ENCODE peak calls at places on chromosomes 7 and 10, in ten cellular contexts. H, L, K, S, W, C, Z, M, F and E are unnamed samples. For H3K36me3, the result is how much of the 10 kb centered on the place peaks cover.

GRCh38 chr10:72234560-72235095 is 18.6 kb upstream of the ASCC1 start:
- DNase-seq in H (no peak), L (no peak), K (no peak), S (no peak), W (no peak), C (no peak), Z (peak), M (no peak), F (no peak), E (no peak)

GRCh38 chr10:43114743-43115611 is 23.3 kb upstream of the CSGALNACT2 start:
- DNase-seq in H (no peak), L (no peak), K (no peak), S (no peak), W (no peak), C (no peak), Z (no peak), M (no peak), F (no peak), E (no peak)

GRCh38 chr7:155646669-155647068 is 2.2 kb downstream of the RBM33 start:
- DNase-seq in H (no peak), L (no peak), K (no peak), S (no peak), W (no peak), C (no peak), Z (no peak), M (no peak), F (no peak), E (no peak)

GRCh38 chr10:76665029-76665428 is 972.6 kb downstream of the KCNMA1 start:
- DNase-seq in H (no peak), L (no peak), K (no peak), S (no peak), W (no peak), C (no peak), Z (no peak), M (no peak), F (no peak), E (no peak)

GRCh38 chr7:115980175-115980574 is 50.4 kb downstream of the TFEC start:
- DNase-seq in H (no peak), L (no peak), K (no peak), S (no peak), W (no peak), C (no peak), Z (no peak), M (no peak), F (no peak), E (no peak)

GRCh38 chr10:64896582-64896981 is 1375.4 kb downstream of the REEP3 start:
- DNase-seq in H (no peak), L (no peak), K (no peak), S (no peak), W (no peak), C (no peak), Z (no peak), M (no peak), F (no peak), E (no peak)

GRCh38 chr10:45460235-45460878 is 86.3 kb downstream of the ALOX5 start:
- DNase-seq in H (no peak), L (no peak), K (no peak), S (no peak), W (no peak), C (no peak), Z (no peak), M (no peak), F (no peak), E (no peak)

GRCh38 chr10:104099274-104099673 is 13.6 kb upstream of the COL17A1 start:
- DNase-seq in H (no peak), L (no peak), K (no peak), S (peak), W (peak), C (no peak), Z (no peak), M (no peak), F (no peak), E (no peak)

GRCh38 chr7:132083126-132084123 is 492.8 kb downstream of the PLXNA4 start:
- DNase-seq in H (no peak), L (no peak), K (no peak), S (no peak), W (no peak), C (no peak), Z (no peak), M (no peak), F (no peak), E (no peak)

GRCh38 chr10:24456319-24456718 is 247.4 kb downstream of the KIAA1217 start:
- DNase-seq in H (no peak), L (no peak), K (no peak), S (no peak), W (peak), C (no peak), Z (no peak), M (no peak), F (no peak), E (no peak)

GRCh38 chr10:22906767-22907166 is 21.1 kb upstream of the ARMC3 start:
- DNase-seq in H (no peak), L (no peak), K (no peak), S (no peak), W (no peak), C (no peak), Z (no peak), M (no peak), F (no peak), E (no peak)

GRCh38 chr10:86579883-86580548 is 58.4 kb upstream of the WAPL start:
- DNase-seq in H (no peak), L (no peak), K (no peak), S (no peak), W (no peak), C (no peak), Z (no peak), M (no peak), F (no peak), E (no peak)

GRCh38 chr7:39333701-39334100 is 232.5 kb upstream of the YAE1 start:
- DNase-seq in H (no peak), L (no peak), K (no peak), S (no peak), W (no peak), C (no peak), Z (no peak), M (no peak), F (no peak), E (no peak)

GRCh38 chr7:24653316-24654085 is 80.2 kb downstream of the PALS2 start:
- DNase-seq in H (no peak), L (no peak), K (no peak), S (peak), W (no peak), C (no peak), Z (no peak), M (no peak), F (no peak), E (no peak)

GRCh38 chr7:66631471-66631870 is 2.8 kb downstream of the KCTD7 start:
- DNase-seq in H (no peak), L (no peak), K (no peak), S (no peak), W (no peak), C (no peak), Z (no peak), M (no peak), F (no peak), E (no peak)

GRCh38 chr10:69757553-69758309 is 44.0 kb upstream of the COL13A1 start:
- DNase-seq in H (peak), L (no peak), K (no peak), S (peak), W (peak), C (no peak), Z (peak), M (peak), F (no peak), E (no peak)

GRCh38 chr10:17923728-17924127 is 28.0 kb upstream of the SLC39A12 start:
- DNase-seq in H (no peak), L (no peak), K (no peak), S (no peak), W (peak), C (no peak), Z (no peak), M (no peak), F (no peak), E (no peak)

GRCh38 chr7:74606909-74607255 is 50.6 kb upstream of the GTF2I start:
- DNase-seq in H (no peak), L (no peak), K (no peak), S (no peak), W (no peak), C (no peak), Z (no peak), M (no peak), F (no peak), E (peak)

GRCh38 chr10:8889538-8889937 is 835.0 kb downstream of the GATA3 start:
- DNase-seq in H (no peak), L (no peak), K (no peak), S (no peak), W (no peak), C (no peak), Z (no peak), M (no peak), F (no peak), E (no peak)

GRCh38 chr10:124288928-124289921 is 129.5 kb downstream of the OAT start:
- DNase-seq in H (no peak), L (no peak), K (no peak), S (no peak), W (no peak), C (no peak), Z (no peak), M (no peak), F (no peak), E (peak)

GRCh38 chr7:23106801-23107713 is 1.5 kb downstream of the KLHL7 start:
- DNase-seq in H (no peak), L (no peak), K (no peak), S (peak), W (peak), C (no peak), Z (no peak), M (no peak), F (no peak), E (no peak)
- TF ChIP-seq POLR2A in H (no peak), L (no peak), K (no peak), S (no peak), W (no peak), C (no peak), Z (no peak), M (no peak), F (no peak), E (no peak)

GRCh38 chr10:131961777-131962450 is 19.8 kb downstream of the BNIP3 start:
- DNase-seq in H (no peak), L (no peak), K (no peak), S (no peak), W (no peak), C (no peak), Z (no peak), M (no peak), F (no peak), E (no peak)

GRCh38 chr10:131960631-131961046 is 21.1 kb downstream of the BNIP3 start:
- DNase-seq in H (no peak), L (no peak), K (no peak), S (no peak), W (no peak), C (no peak), Z (no peak), M (no peak), F (no peak), E (peak)

GRCh38 chr10:131959841-131960240 is 21.9 kb downstream of the BNIP3 start:
- DNase-seq in H (no peak), L (no peak), K (no peak), S (no peak), W (no peak), C (no peak), Z (no peak), M (no peak), F (no peak), E (no peak)

GRCh38 chr10:131963350-131963749 is 18.4 kb downstream of the BNIP3 start:
- DNase-seq in H (no peak), L (no peak), K (no peak), S (no peak), W (no peak), C (no peak), Z (no peak), M (no peak), F (no peak), E (no peak)

DNA sequence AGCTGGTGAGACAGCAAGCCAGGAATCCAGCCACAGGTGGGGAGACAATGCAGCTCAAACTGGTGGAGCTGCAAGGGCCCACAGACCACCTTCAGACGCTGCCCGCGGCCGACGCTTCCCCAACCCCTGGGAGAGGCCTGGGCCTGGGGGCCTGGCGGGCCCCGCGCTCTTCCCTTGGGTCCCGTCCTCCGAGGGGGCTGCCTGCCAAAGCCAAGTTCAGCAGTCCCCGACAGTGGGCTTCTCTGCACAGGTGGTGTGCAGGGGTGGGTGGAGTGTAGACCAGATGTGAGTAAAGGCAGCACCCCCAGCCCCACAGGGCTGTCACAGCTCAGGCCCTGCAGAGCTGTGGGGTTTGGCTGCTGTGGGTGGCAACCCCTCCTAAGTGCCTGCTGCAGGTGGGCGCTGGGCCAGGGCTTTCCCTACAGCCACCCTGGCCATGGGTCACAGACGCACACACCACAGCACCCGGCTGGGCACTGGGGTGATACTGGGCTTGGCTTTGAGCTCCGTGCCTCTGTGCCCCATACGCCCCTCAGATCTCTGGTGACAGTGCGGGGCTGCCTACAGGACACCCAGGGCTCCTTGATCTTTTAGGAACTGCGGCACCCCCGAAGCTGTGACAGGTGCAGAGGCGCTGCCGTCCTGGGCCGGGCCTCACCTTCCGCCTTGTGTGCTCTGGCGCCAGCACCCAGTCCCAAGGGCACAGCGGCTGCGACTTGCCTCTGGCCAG is 20.5 kb downstream of the BNIP3 start:
- DNase-seq in H (no peak), L (no peak), K (no peak), S (no peak), W (no peak), C (no peak), Z (no peak), M (no peak), F (no peak), E (no peak)
- H3K36me3 ChIP-seq in H (under half), L (under half), K (under half), S (under half), W (under half), C (under half), Z (under half), M (under half), F (under half), E (under half)

GRCh38 chr10:118309911-118310310 is 32.2 kb downstream of the FAM204A start:
- DNase-seq in H (no peak), L (no peak), K (no peak), S (no peak), W (no peak), C (no peak), Z (no peak), M (no peak), F (no peak), E (no peak)

GRCh38 chr10:118311505-118311904 is 30.6 kb downstream of the FAM204A start:
- DNase-seq in H (no peak), L (no peak), K (no peak), S (no peak), W (no peak), C (no peak), Z (no peak), M (no peak), F (no peak), E (no peak)

GRCh38 chr10:118310822-118311221 is 31.3 kb downstream of the FAM204A start:
- DNase-seq in H (no peak), L (no peak), K (no peak), S (no peak), W (peak), C (no peak), Z (no peak), M (no peak), F (no peak), E (no peak)

DNA sequence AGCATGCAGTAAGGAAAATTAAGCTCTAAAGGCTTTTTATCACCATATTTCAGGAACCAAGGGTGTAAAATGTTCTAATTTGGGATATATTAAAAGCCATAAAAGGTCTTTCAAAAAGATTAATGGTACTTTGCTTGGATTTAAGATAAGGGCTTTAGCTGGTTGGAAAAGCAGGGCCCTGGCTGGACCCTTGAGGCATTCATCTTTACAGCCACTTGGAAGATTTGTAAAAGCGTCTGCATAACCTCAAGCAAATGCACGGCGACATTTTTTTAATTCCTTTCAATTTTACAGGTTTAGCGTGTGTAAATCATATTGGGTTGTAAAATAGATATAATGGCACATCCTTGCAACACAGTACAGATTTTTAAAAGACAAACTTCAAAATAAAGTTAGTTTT is 27.2 kb downstream of the FAM204A start:
- DNase-seq in H (no peak), L (no peak), K (no peak), S (no peak), W (no peak), C (no peak), Z (no peak), M (no peak), F (no peak), E (no peak)
- TF ChIP-seq CTCF in H (no peak), L (no peak), K (no peak), S (no peak), W (no peak), C (no peak), Z (no peak), M (no peak), F (no peak), E (no peak)

DNA sequence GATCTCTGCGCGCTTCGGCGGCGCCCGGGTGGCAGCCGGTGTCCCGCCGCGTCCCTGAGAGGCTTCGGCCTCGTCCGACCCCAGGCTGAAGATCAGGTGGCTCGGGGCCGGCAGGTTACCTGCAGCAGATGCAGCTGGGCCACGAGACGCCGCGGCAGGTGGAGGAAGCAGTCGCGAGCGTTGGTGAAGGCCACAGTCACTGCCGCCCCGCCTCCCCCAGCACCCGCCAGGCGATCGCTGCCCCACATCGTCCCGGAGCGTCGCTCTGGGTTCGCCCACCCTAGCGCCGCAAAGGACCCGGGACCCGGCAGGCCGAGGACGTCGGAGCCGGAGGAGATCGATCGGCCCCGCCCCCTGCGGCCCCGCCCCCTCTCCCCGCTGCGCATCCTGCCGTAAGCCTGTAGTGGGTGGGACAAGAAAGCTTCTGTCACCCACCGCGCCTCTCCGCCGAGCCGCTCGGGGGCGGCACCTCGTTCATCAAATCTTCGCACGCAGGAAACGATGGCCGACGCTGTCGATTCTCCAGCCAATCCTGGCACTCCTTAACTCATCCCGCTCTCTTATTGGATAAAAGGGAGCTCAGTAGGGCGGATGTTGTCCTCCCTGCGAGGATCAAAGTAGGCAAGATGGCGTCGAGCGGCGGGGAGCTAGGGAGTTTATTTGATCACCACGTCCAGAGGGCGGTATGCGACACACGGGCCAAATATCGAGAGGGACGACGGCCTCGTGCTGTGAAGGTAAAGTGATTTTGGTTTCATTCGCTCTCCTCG is at the start of the genes PEX1 and RBM48:
- DNase-seq in H (peak), L (peak), K (peak), S (peak), W (peak), C (peak), Z (peak), M (peak), F (peak), E (peak)
- TF ChIP-seq POLR2A in H (peak), L (no peak), K (no peak), S (peak), W (peak), C (peak), Z (peak), M (no peak), F (peak), E (peak)

GRCh38 chr7:102156867-102157266 is 129.8 kb upstream of the SH2B2 start:
- DNase-seq in H (no peak), L (no peak), K (no peak), S (no peak), W (no peak), C (no peak), Z (no peak), M (no peak), F (no peak), E (no peak)

GRCh38 chr7:102152672-102153585 is 133.7 kb upstream of the SH2B2 start:
- DNase-seq in H (no peak), L (no peak), K (peak), S (peak), W (peak), C (peak), Z (no peak), M (peak), F (no peak), E (no peak)

GRCh38 chr7:102154425-102154824 is 132.2 kb upstream of the SH2B2 start:
- DNase-seq in H (no peak), L (no peak), K (no peak), S (no peak), W (no peak), C (no peak), Z (no peak), M (no peak), F (no peak), E (no peak)

GRCh38 chr7:102155821-102156441 is 130.7 kb upstream of the SH2B2 start:
- DNase-seq in H (peak), L (no peak), K (no peak), S (no peak), W (no peak), C (no peak), Z (no peak), M (no peak), F (no peak), E (no peak)

DNA sequence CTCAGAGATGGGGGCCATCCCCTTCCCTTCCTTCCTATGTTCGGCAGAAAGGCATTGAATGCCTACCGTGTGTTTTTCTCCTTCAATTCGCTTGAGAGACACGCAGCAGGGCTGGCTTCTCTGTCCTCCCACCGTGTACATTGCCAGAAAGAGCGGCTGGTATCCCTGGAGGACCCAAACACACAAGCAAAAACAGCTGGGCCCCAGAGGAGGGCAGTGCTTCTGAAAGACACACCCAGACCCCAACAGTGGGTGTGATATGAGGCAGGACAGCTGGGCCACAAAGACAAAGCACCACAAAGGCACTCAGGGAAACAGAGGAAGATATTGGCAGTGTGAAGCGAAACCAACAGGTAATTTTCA is 133.1 kb upstream of the SH2B2 start:
- DNase-seq in H (no peak), L (no peak), K (no peak), S (no peak), W (no peak), C (no peak), Z (no peak), M (no peak), F (no peak), E (no peak)
- H3K36me3 ChIP-seq in H (under half), L (under half), K (under half), S (under half), W (under half), C (under half), Z (under half), M (under half), F (under half), E (under half)

DNA sequence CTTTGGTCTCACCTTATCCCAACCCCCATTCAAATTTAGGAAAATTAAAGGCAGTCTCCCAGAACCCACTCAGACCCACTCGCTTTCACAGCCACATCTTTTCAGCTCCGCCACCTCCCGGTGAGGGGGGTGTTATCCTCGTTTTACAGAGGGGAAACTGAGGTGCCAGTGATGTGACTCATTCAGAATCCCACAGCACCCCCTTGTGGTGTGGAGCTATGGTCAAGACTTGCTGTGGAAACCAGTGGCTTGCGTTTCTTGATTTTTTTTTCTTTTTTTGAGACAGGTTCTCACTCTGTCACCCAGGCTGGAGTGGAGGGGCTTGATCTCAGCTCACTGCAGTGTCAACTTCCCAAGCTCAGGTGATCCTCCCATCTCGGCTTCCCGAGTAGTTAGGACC is 27.6 kb downstream of the SLC35G1 start:
- DNase-seq in H (peak), L (no peak), K (no peak), S (no peak), W (no peak), C (no peak), Z (no peak), M (no peak), F (no peak), E (no peak)
- TF ChIP-seq CTCF in H (peak), L (peak), K (peak), S (peak), W (peak), C (peak), Z (no peak), M (no peak), F (no peak), E (no peak)